ENCODE peak calls at places on chromosomes 3 and 15, in eight cellular contexts. One of them, this sample, is unnamed.

GRCh38 chr15:64090527-64090926 is 3.1 kb downstream of the CIAO2A start:
- DNase-seq in Peyer's patch: no peak
- DNase-seq in ovary: no peak
- DNase-seq in endothelial cell of umbilical vein: no peak
- DNase-seq in uterus: no peak
- DNase-seq in prostate gland: no peak
- DNase-seq in gastrocnemius medialis: no peak
- DNase-seq in heart left ventricle: no peak
- DNase-seq in this sample: no peak

GRCh38 chr3:5888845-5889244 is 701.3 kb downstream of the EDEM1 start:
- DNase-seq in prostate gland: no peak
- DNase-seq in ovary: no peak
- DNase-seq in heart left ventricle: no peak
- DNase-seq in gastrocnemius medialis: no peak
- DNase-seq in uterus: no peak
- DNase-seq in endothelial cell of umbilical vein: no peak
- DNase-seq in Peyer's patch: no peak
- DNase-seq in this sample: no peak

GRCh38 chr15:34794590-34795206 is 651 bp downstream of the ACTC1 start:
- DNase-seq in endothelial cell of umbilical vein: no peak
- DNase-seq in uterus: no peak
- DNase-seq in Peyer's patch: no peak
- DNase-seq in prostate gland: no peak
- DNase-seq in gastrocnemius medialis: peak; percentile 16
- DNase-seq in ovary: no peak
- DNase-seq in heart left ventricle: no peak
- DNase-seq in this sample: no peak

GRCh38 chr3:197554196-197554561 is 1.6 kb downstream of the BDH1 start:
- DNase-seq in ovary: no peak
- DNase-seq in gastrocnemius medialis: no peak
- DNase-seq in heart left ventricle: no peak
- DNase-seq in prostate gland: no peak
- DNase-seq in endothelial cell of umbilical vein: no peak
- DNase-seq in uterus: no peak
- DNase-seq in Peyer's patch: no peak
- DNase-seq in this sample: no peak

GRCh38 chr15:69451951-69452701 is 492 bp upstream of the RPLP1 start:
- DNase-seq in uterus: no peak
- DNase-seq in gastrocnemius medialis: no peak
- DNase-seq in Peyer's patch: no peak
- DNase-seq in ovary: no peak
- DNase-seq in endothelial cell of umbilical vein: no peak
- DNase-seq in heart left ventricle: no peak
- DNase-seq in prostate gland: no peak
- DNase-seq in this sample: no peak

GRCh38 chr3:37074178-37074577 is 80.9 kb downstream of the MLH1 start:
- DNase-seq in gastrocnemius medialis: no peak
- DNase-seq in ovary: no peak
- DNase-seq in endothelial cell of umbilical vein: no peak
- DNase-seq in prostate gland: no peak
- DNase-seq in Peyer's patch: no peak
- DNase-seq in uterus: no peak
- DNase-seq in heart left ventricle: no peak
- DNase-seq in this sample: no peak

GRCh38 chr3:189985938-189986337 is 134.8 kb downstream of the P3H2 start:
- DNase-seq in uterus: no peak
- DNase-seq in gastrocnemius medialis: no peak
- DNase-seq in endothelial cell of umbilical vein: no peak
- DNase-seq in Peyer's patch: no peak
- DNase-seq in ovary: no peak
- DNase-seq in prostate gland: no peak
- DNase-seq in heart left ventricle: no peak
- DNase-seq in this sample: no peak

GRCh38 chr15:75640483-75641175 is 605 bp upstream of the IMP3 start:
- DNase-seq in gastrocnemius medialis: no peak
- DNase-seq in uterus: no peak
- DNase-seq in prostate gland: no peak
- DNase-seq in heart left ventricle: no peak
- DNase-seq in endothelial cell of umbilical vein: peak; percentile 77
- DNase-seq in ovary: no peak
- DNase-seq in Peyer's patch: peak; percentile 69
- DNase-seq in this sample: no peak

DNA sequence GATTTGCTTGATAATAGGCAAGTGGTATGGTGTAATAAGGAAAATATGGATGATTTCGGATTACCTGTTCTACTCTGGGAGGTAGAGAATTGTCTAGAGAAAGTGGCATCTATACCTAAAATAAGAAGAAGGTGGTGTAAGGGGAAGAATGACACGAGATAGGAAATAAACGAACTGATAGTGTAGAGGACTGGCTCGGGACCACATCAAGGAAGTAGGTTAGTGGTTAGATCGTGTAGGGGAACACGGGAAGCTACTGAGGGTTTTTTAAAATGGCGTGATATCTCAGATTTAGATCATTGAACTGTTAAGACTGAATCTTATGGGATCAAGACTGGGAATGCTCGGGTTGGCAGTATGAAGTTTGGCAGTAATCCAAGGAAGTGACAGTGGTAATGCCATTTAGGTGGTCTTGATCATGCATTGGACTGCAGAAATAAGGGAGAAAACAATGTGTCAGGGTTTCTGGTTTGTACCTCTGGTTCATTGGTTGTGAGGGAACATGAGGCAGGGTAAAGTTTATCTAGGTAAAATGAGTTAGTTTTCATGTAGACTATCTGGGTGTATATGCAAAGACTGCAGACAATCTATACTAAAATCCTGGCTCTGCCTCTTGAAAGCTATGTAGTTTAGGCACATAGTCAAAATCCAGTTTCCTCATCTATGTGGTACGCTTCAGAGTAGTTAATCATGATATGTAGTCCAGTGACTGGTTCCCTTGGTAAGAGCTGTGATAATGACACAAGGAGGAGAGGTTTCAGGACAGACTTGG is 7.4 kb downstream of the RPL14 start:
- DNase-seq in prostate gland: no peak
- DNase-seq in Peyer's patch: no peak
- DNase-seq in uterus: no peak
- DNase-seq in heart left ventricle: no peak
- DNase-seq in gastrocnemius medialis: no peak
- DNase-seq in ovary: no peak
- DNase-seq in endothelial cell of umbilical vein: no peak
- DNase-seq in this sample: no peak
- TF ChIP-seq POLR2A in prostate gland: no peak
- TF ChIP-seq POLR2A in Peyer's patch: no peak
- TF ChIP-seq POLR2A in uterus: no peak
- TF ChIP-seq POLR2A in heart left ventricle: no peak
- TF ChIP-seq POLR2A in gastrocnemius medialis: no peak
- TF ChIP-seq POLR2A in ovary: no peak
- TF ChIP-seq POLR2A in endothelial cell of umbilical vein: no peak
- TF ChIP-seq POLR2A in this sample: no peak

GRCh38 chr3:149663966-149664365 is 6.1 kb upstream of the WWTR1 start:
- DNase-seq in uterus: no peak
- DNase-seq in endothelial cell of umbilical vein: no peak
- DNase-seq in heart left ventricle: no peak
- DNase-seq in prostate gland: no peak
- DNase-seq in gastrocnemius medialis: no peak
- DNase-seq in Peyer's patch: no peak
- DNase-seq in ovary: no peak
- DNase-seq in this sample: no peak
- H3K4me1 ChIP-seq in uterus: peaks cover 4% of the 10 kb centered on the region
- H3K4me1 ChIP-seq in endothelial cell of umbilical vein: peaks cover 20% of the 10 kb centered on the region
- H3K4me1 ChIP-seq in heart left ventricle: no peaks in the 10 kb centered on the region
- H3K4me1 ChIP-seq in prostate gland: no peaks in the 10 kb centered on the region
- H3K4me1 ChIP-seq in gastrocnemius medialis: peaks cover 4% of the 10 kb centered on the region
- H3K4me1 ChIP-seq in Peyer's patch: no peaks in the 10 kb centered on the region
- H3K4me1 ChIP-seq in ovary: peaks cover 3% of the 10 kb centered on the region
- H3K4me1 ChIP-seq in this sample: no peaks in the 10 kb centered on the region

DNA sequence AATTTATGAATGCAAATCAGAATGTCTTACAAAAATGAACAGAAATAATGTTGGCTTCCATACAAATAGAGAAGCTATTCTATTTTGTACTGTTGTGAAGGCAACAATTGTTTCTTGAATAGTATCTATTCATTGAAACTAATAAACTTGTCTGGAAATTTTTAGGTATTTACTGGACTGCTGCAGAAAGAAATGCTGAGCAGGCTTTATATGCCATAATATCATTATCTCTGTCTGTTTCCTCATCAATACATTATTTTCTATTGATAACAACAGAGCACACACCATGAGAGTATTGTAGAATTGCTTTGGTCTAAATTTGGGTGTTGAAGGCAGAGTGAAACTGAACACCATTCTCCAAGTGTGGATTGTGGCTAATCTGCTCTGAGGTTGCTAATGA is 216.5 kb upstream of the CGNL1 start:
- DNase-seq in uterus: no peak
- DNase-seq in prostate gland: no peak
- DNase-seq in heart left ventricle: no peak
- DNase-seq in Peyer's patch: no peak
- DNase-seq in endothelial cell of umbilical vein: no peak
- DNase-seq in ovary: no peak
- DNase-seq in gastrocnemius medialis: no peak
- DNase-seq in this sample: no peak
- H3K9me3 ChIP-seq in uterus: no peaks in the 10 kb centered on the region
- H3K9me3 ChIP-seq in prostate gland: no peaks in the 10 kb centered on the region
- H3K9me3 ChIP-seq in heart left ventricle: no peaks in the 10 kb centered on the region
- H3K9me3 ChIP-seq in Peyer's patch: no peaks in the 10 kb centered on the region
- H3K9me3 ChIP-seq in endothelial cell of umbilical vein: no peaks in the 10 kb centered on the region
- H3K9me3 ChIP-seq in ovary: no peaks in the 10 kb centered on the region
- H3K9me3 ChIP-seq in gastrocnemius medialis: no peaks in the 10 kb centered on the region
- H3K9me3 ChIP-seq in this sample: no peaks in the 10 kb centered on the region

DNA sequence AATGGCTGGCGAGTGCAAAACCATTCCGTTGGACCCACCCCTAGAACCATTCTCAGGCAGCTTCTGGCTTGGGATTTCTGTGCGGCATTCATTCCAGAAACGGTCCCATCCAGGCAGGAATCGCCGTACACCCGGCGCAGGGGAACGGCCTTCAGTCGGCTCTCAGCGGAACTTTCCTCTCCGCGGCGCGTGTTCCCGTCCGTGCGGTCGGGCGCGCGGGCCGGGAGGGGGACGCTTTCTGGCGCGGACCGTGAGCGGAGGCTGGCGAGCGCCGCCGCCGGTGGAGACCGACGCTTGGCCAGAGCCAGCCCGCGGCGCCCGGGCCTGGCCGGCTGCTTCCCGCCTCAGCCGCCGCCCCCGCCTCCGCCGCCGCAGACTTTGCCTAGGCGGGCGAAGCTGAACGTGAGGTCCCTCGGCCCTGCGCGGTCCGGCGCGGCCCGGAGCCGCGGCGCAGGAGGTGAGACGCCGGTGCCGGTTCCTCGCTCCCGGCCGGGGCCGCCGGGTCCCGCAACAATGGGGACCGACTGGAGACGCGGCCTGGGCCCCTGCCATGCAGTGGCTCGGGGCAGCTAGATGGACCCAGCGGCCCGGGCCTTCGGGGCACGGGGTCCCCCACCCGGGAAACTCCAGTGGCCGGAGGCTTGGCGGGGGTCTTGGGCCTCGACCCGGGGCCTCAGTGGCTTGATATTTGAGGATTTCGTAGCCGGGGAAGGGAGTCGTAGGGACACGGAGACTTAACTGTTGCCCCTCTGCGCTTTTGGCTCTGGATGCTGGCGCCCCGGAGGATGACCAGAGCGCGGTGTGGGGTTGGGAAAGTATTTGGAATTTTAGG is at the start of gene RAD54L2:
- DNase-seq in gastrocnemius medialis: peak; percentile 72
- DNase-seq in heart left ventricle: peak; percentile 88
- DNase-seq in endothelial cell of umbilical vein: peak; percentile 86
- DNase-seq in prostate gland: peak; percentile 69
- DNase-seq in ovary: peak; percentile 89
- DNase-seq in Peyer's patch: peak; percentile 90
- DNase-seq in uterus: peak; percentile 64
- DNase-seq in this sample: peak; percentile 25
- TF ChIP-seq POLR2A in gastrocnemius medialis: peak; percentile 62
- TF ChIP-seq POLR2A in heart left ventricle: no peak
- TF ChIP-seq POLR2A in endothelial cell of umbilical vein: peak; percentile 75
- TF ChIP-seq POLR2A in prostate gland: peak; percentile 44
- TF ChIP-seq POLR2A in ovary: peak; percentile 57
- TF ChIP-seq POLR2A in Peyer's patch: no peak
- TF ChIP-seq POLR2A in uterus: no peak
- TF ChIP-seq POLR2A in this sample: no peak

GRCh38 chr15:25230442-25230841 is 208.4 kb downstream of the UBE3A start:
- DNase-seq in endothelial cell of umbilical vein: no peak
- DNase-seq in prostate gland: no peak
- DNase-seq in Peyer's patch: no peak
- DNase-seq in uterus: no peak
- DNase-seq in ovary: no peak
- DNase-seq in heart left ventricle: no peak
- DNase-seq in gastrocnemius medialis: no peak
- DNase-seq in this sample: no peak

GRCh38 chr15:25228261-25228660 is 210.6 kb downstream of the UBE3A start:
- DNase-seq in ovary: no peak
- DNase-seq in Peyer's patch: no peak
- DNase-seq in uterus: no peak
- DNase-seq in heart left ventricle: no peak
- DNase-seq in prostate gland: no peak
- DNase-seq in endothelial cell of umbilical vein: no peak
- DNase-seq in gastrocnemius medialis: no peak
- DNase-seq in this sample: no peak

GRCh38 chr15:25220834-25221233 is 218.0 kb downstream of the UBE3A start:
- DNase-seq in gastrocnemius medialis: no peak
- DNase-seq in Peyer's patch: no peak
- DNase-seq in prostate gland: no peak
- DNase-seq in endothelial cell of umbilical vein: no peak
- DNase-seq in uterus: no peak
- DNase-seq in heart left ventricle: no peak
- DNase-seq in ovary: no peak
- DNase-seq in this sample: no peak

GRCh38 chr15:25224396-25224795 is 214.4 kb downstream of the UBE3A start:
- DNase-seq in uterus: no peak
- DNase-seq in Peyer's patch: no peak
- DNase-seq in gastrocnemius medialis: no peak
- DNase-seq in heart left ventricle: no peak
- DNase-seq in prostate gland: no peak
- DNase-seq in endothelial cell of umbilical vein: no peak
- DNase-seq in ovary: no peak
- DNase-seq in this sample: no peak

DNA sequence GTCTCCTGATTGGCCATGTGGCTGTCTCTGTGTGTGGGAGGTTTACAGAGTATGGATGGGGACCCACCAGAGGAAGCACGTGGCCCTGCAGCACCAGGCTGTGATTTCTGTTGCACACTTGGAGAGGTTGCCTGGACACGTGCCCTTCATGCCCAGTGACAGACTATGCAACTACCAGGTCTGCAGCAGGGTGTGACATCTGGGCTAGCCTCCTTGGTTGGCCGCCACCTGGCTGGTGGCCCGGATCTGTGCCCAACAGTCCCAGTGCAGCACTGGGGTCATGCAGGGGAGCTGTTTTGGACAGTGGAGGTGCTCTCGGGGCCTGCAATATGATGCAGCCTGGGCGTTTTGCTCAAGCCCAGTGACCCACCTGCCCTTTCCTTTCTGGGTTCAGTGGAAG is 212.5 kb downstream of the UBE3A start:
- DNase-seq in endothelial cell of umbilical vein: no peak
- DNase-seq in Peyer's patch: no peak
- DNase-seq in heart left ventricle: peak; percentile 59
- DNase-seq in ovary: no peak
- DNase-seq in uterus: no peak
- DNase-seq in prostate gland: no peak
- DNase-seq in gastrocnemius medialis: no peak
- DNase-seq in this sample: no peak
- H3K4me1 ChIP-seq in endothelial cell of umbilical vein: no peaks in the 10 kb centered on the region
- H3K4me1 ChIP-seq in Peyer's patch: no peaks in the 10 kb centered on the region
- H3K4me1 ChIP-seq in heart left ventricle: no peaks in the 10 kb centered on the region
- H3K4me1 ChIP-seq in ovary: no peaks in the 10 kb centered on the region
- H3K4me1 ChIP-seq in uterus: no peaks in the 10 kb centered on the region
- H3K4me1 ChIP-seq in prostate gland: no peaks in the 10 kb centered on the region
- H3K4me1 ChIP-seq in gastrocnemius medialis: no peaks in the 10 kb centered on the region
- H3K4me1 ChIP-seq in this sample: no peaks in the 10 kb centered on the region